ENCODE peak calls at places on chromosomes 11 and 22, in seven cellular contexts. X is heart left ventricle; G is osteocyte; F is neuronal stem cell; P is B cell; T is activated naive CD4-positive, alpha-beta T cell; L is retina. O is an unnamed sample.

GRCh38 chr22:42313804-42314581 is 43.5 kb upstream of the TCF20 start:
- DNase-seq in T (peak; percentile 38), X (peak; percentile 56), L (peak; percentile 76), G (no peak), F (peak; percentile 45), P (peak; percentile 52), O (no peak)

GRCh38 chr11:11607772-11608171 is 14.0 kb downstream of the GALNT18 start:
- DNase-seq in P (no peak), F (no peak), X (no peak), L (no peak), G (no peak), T (no peak), O (no peak)

GRCh38 chr11:65013130-65013691 is 749 bp upstream of the ARL2 start:
- DNase-seq in P (peak; percentile 92), T (peak; percentile 85), F (no peak), X (peak; percentile 94), L (no peak), G (peak; percentile 96), O (peak; percentile 95)

GRCh38 chr11:27718853-27719574 is 18.8 kb upstream of the BDNF start:
- DNase-seq in P (no peak), G (peak; percentile 88), T (no peak), X (peak; percentile 30), F (peak; percentile 70), L (peak; percentile 88), O (peak; percentile 65)

GRCh38 chr22:42769574-42770447 is 49.1 kb upstream of the A4GALT start:
- DNase-seq in P (peak; percentile 80), L (no peak), G (no peak), X (peak; percentile 77), T (no peak), F (no peak), O (peak; percentile 66)

GRCh38 chr11:108620958-108621772 is 27.6 kb upstream of the EXPH5 start:
- DNase-seq in T (no peak), G (no peak), L (no peak), X (no peak), P (no peak), F (no peak), O (no peak)

GRCh38 chr11:8833568-8834275 is 77.3 kb upstream of the AKIP1 start:
- DNase-seq in P (no peak), X (no peak), G (peak; percentile 7), L (no peak), T (no peak), F (no peak), O (no peak)

GRCh38 chr22:47107431-47107830 is 345.0 kb downstream of the TBC1D22A start:
- DNase-seq in F (no peak), X (no peak), G (no peak), T (no peak), P (no peak), L (no peak), O (no peak)

GRCh38 chr11:122138759-122139594 is 23.0 kb upstream of the BLID start:
- DNase-seq in F (no peak), L (no peak), G (no peak), P (no peak), T (no peak), X (no peak), O (no peak)

GRCh38 chr11:70456921-70457532 is 58.7 kb downstream of the CTTN start:
- DNase-seq in F (no peak), P (no peak), X (no peak), L (no peak), T (no peak), G (no peak), O (no peak)

GRCh38 chr11:61958590-61958989 is 8.4 kb downstream of the BEST1 start:
- DNase-seq in X (no peak), T (no peak), F (no peak), P (no peak), L (no peak), G (no peak), O (no peak)

GRCh38 chr11:62851807-62852522 is 12.6 kb upstream of the WDR74 start:
- DNase-seq in T (no peak), P (no peak), G (no peak), X (no peak), L (no peak), F (no peak), O (no peak)

GRCh38 chr22:43996170-43996980 is 27.7 kb upstream of the PARVB start:
- DNase-seq in L (peak; percentile 70), X (peak; percentile 73), G (no peak), P (peak; percentile 81), F (no peak), T (peak; percentile 56), O (peak; percentile 61)

GRCh38 chr11:93089474-93090102 is 108.2 kb downstream of the SLC36A4 start:
- DNase-seq in P (no peak), L (peak; percentile 20), X (peak; percentile 24), F (no peak), G (no peak), T (no peak), O (no peak)

GRCh38 chr11:117239295-117239694 is 6.8 kb downstream of the RNF214 start:
- DNase-seq in L (no peak), G (no peak), T (no peak), P (no peak), F (no peak), X (no peak), O (no peak)

GRCh38 chr11:131998020-131998419 is 627.6 kb downstream of the NTM start:
- DNase-seq in X (no peak), P (no peak), F (no peak), L (no peak), T (no peak), G (no peak), O (no peak)

GRCh38 chr11:69744435-69744834 is 30.7 kb downstream of the FGF4 start:
- DNase-seq in P (no peak), L (peak; percentile 79), T (no peak), X (no peak), G (peak; percentile 91), F (no peak), O (no peak)

GRCh38 chr11:66719111-66719872 is 9.7 kb downstream of the SPTBN2 start:
- DNase-seq in L (no peak), T (no peak), G (no peak), F (no peak), P (no peak), X (no peak), O (no peak)

GRCh38 chr11:32297629-32298028 is 137.7 kb downstream of the WT1 start:
- DNase-seq in T (no peak), P (no peak), F (no peak), L (peak; percentile 58), G (no peak), X (no peak), O (no peak)

GRCh38 chr11:16778876-16779275 is 40.4 kb downstream of the C11orf58 start:
- DNase-seq in G (peak; percentile 78), F (no peak), T (no peak), L (no peak), P (no peak), X (no peak), O (peak; percentile 52)

GRCh38 chr11:124310746-124311145 is 3.0 kb downstream of the OR8D1 start:
- DNase-seq in P (no peak), F (no peak), G (no peak), L (no peak), T (no peak), X (no peak), O (no peak)

GRCh38 chr22:30150212-30150611 is 69.9 kb downstream of the HORMAD2 start:
- DNase-seq in L (no peak), T (no peak), F (no peak), P (no peak), X (no peak), G (no peak), O (no peak)

GRCh38 chr22:50086526-50086925 is 1.3 kb upstream of the MLC1 start:
- DNase-seq in G (no peak), F (no peak), P (no peak), L (no peak), T (no peak), X (no peak), O (no peak)

GRCh38 chr11:115869780-115870431 is 365.7 kb upstream of the CADM1 start:
- DNase-seq in X (peak; percentile 31), L (peak; percentile 59), F (no peak), G (no peak), T (no peak), P (no peak), O (no peak)